ENCODE peak calls at places on chromosomes 4 and X, in four cellular contexts. R is stomach, X is GM20000, G is thoracic aorta. E is an unnamed sample.

GRCh38 chr4:27278615-27279014 is 418.0 kb downstream of the STIM2 start:
- DNase-seq in R (no peak), X (peak; percentile 4), G (no peak), E (no peak)

GRCh38 chr4:139281212-139281611 is 1.2 kb upstream of the MGARP start:
- DNase-seq in R (no peak), X (no peak), G (no peak), E (no peak)

GRCh38 chr4:67886281-67886680 is 2.5 kb upstream of the TMPRSS11D start:
- DNase-seq in R (no peak), X (no peak), G (no peak), E (no peak)

GRCh38 chr4:127781303-127782024 is 658 bp upstream of the HSPA4L start:
- DNase-seq in R (peak; percentile 50), X (no peak), G (no peak), E (no peak)

GRCh38 chr4:150789864-150790263 is 207.9 kb downstream of the MAB21L2 start:
- DNase-seq in R (no peak), X (no peak), G (no peak), E (no peak)

GRCh38 chr4:7500404-7500803 is 65.7 kb upstream of the PSAPL1 start:
- DNase-seq in R (no peak), X (no peak), G (no peak), E (no peak)

GRCh38 chr4:42927946-42928345 is 35.4 kb downstream of the GRXCR1 start:
- DNase-seq in R (no peak), X (no peak), G (no peak), E (no peak)

GRCh38 chr4:152634110-152634760 is 45.6 kb downstream of the TMEM154 start:
- DNase-seq in R (no peak), X (no peak), G (no peak), E (no peak)

GRCh38 chr4:68152411-68152810 is 22.7 kb upstream of the TMPRSS11F start:
- DNase-seq in R (no peak), X (no peak), G (no peak), E (no peak)

GRCh38 chr4:172838108-172838507 is 330.5 kb upstream of the GALNT7 start:
- DNase-seq in R (no peak), X (no peak), G (no peak), E (no peak)

GRCh38 chr4:25029479-25030282 is 1.1 kb downstream of the LGI2 start:
- DNase-seq in R (no peak), X (peak; percentile 33), G (no peak), E (no peak)

GRCh38 chr4:138062929-138063328 is 179.2 kb downstream of the SLC7A11 start:
- DNase-seq in R (no peak), X (no peak), G (no peak), E (no peak)

GRCh38 chr4:138263438-138263837 is 21.3 kb upstream of the SLC7A11 start:
- DNase-seq in R (no peak), X (no peak), G (no peak), E (no peak)

GRCh38 chrX:135625995-135626394 is 87.4 kb upstream of the CT45A1 start:
- DNase-seq in R (no peak), X (no peak), G (no peak), E (no peak)

GRCh38 chr4:153161599-153161971 is 42.7 kb upstream of the TRIM2 start:
- DNase-seq in R (no peak), X (no peak), G (no peak), E (no peak)

GRCh38 chrX:52574416-52575275 is 57.8 kb upstream of the XAGE1B start:
- DNase-seq in R (no peak), X (peak; percentile 26), G (no peak), E (no peak)

DNA sequence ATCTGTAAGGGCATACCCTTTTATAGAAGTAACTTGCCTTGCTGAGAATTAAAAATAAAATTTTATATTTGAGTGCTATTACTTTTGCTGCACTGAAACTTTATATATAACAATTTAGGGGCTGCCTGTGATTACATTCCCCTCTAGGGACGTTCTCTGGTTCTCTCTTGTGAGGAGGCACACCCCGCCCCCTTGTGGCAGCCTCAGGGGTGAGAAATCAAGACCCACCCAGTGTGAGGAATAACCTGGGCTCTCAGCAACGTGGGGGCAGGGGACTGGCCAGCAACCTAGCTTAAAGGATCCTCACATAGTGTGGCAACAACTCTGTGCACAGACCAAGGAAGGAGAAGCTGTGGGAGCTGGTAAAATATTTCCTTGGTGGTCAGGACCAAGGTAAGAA is 43.7 kb downstream of the MAGEA9 start:
- DNase-seq in R (no peak), X (no peak), G (no peak), E (no peak)
- TF ChIP-seq CTCF in R (no peak), X (no peak), G (peak; percentile 15), E (peak; percentile 18)

GRCh38 chr4:76306882-76307669 is 543 bp downstream of the STBD1 start:
- DNase-seq in R (peak; percentile 68), X (peak; percentile 40), G (no peak), E (no peak)
- TF ChIP-seq CTCF in R (no peak), X (no peak), G (peak; percentile 28), E (peak; percentile 50)

GRCh38 chrX:25049971-25050370 is 34.2 kb upstream of the ARX start:
- DNase-seq in R (no peak), X (no peak), G (no peak), E (no peak)

GRCh38 chrX:25049347-25049746 is 33.6 kb upstream of the ARX start:
- DNase-seq in R (no peak), X (no peak), G (no peak), E (no peak)

GRCh38 chrX:25048176-25048575 is 32.4 kb upstream of the ARX start:
- DNase-seq in R (no peak), X (no peak), G (no peak), E (no peak)

DNA sequence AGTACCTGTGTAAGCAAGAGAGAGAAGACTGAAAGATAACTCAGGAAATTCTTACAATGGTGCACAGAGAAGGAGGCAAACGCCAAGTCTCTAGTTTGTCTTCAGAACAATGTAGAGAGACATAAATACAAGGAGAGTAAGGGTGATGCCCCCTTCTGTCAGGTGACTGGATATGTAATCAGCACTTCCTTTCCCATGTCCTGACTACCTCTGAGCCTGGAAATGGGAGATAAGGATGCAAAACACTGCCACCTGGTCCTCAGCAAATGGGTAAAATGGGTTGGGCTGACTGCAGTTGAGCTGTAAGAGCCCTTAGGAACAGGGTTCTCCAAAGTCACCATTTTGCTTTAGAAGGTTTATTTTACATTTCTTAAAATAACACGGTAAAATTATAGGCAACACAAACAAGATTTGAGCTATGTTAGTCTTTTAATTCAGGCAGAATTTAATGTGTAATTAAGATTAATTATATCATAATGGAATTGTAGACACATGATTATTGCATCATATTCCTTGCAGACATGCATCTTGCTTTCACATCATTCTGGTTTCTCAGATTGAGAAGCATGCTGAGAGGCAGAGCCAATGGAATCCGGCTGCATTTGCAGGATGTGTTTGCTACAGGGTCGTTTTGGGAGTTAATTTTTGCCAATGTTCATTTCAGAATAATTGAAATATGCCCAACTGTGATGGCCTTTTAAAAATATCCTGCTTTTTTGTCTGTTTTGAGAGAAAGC is 37.2 kb upstream of the ARX start:
- DNase-seq in R (no peak), X (no peak), G (no peak), E (no peak)
- TF ChIP-seq CTCF in R (no peak), X (no peak), G (no peak), E (no peak)

DNA sequence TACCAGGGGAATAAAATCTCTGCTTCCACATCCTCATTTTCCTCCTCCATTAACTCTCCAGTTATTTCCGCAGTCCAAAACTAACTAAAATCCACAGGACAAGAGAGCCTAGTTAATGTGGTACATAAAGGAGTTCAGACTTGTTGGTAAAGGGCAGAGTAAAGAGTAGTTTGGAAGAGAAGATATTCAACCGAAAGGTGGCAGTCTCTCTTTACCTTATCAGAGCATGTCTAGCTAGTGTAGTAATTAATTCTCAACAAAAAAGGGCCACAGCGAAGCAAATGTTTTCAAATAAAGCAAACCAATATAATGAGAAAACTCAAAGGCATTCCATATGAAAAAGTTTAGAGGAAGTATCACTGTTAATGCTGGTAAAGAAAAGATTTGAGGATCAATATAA is 286.5 kb downstream of the GLUD2 start:
- DNase-seq in R (no peak), X (no peak), G (no peak), E (no peak)
- TF ChIP-seq CTCF in R (no peak), X (no peak), G (no peak), E (no peak)

DNA sequence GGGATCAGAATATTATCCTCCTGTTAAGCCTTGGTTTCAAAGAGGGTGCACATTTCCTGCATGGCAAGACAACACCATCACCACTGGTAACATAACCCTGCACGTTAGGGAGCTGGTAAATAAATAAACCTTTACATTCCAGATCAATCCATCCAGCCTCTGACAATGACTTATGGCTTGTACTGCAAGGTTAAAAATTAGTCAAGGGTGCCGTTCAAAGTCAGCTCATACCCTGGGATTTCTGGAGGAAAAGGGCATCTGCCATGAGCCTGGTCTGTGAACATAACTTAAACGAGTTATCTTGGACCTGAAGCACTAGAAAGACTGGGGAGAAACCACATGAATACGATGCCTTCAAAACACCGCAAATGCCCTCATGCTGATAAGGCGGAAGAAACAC is 102.9 kb downstream of the NPNT start:
- DNase-seq in R (no peak), X (no peak), G (no peak), E (no peak)
- TF ChIP-seq CTCF in R (no peak), X (no peak), G (no peak), E (no peak)

DNA sequence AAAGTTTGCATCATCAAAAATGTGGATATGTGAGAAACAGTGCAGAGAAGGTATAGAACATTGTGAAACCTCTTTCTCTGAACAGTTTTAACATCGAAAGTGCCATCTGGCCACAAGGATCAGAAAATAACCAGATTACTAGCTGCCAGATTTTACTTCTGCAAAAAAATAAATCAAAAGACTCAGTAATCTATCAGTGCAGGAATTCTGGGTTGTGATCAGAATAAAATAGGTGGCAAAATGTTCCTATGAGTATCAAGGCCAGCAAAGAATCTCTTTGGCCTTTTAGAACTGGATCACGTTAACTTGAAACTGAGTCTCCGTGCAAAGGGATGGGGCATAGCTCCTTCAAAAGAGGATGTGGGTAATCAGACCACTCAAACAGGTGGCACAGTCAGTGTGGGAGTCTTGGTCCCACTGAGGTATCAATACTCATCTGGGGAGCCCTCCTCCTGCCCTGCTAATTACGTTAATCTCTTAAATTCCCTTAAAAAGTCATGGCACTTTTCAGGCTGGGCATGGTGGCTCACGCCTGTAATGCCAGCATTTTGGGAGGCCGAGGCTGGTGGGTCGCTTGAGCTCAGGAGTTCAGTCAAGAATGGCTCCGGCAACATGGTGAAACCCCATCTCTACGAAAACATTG is 26.7 kb upstream of the RBM47 start:
- DNase-seq in R (no peak), X (peak; percentile 47), G (no peak), E (no peak)
- TF ChIP-seq CTCF in R (no peak), X (no peak), G (no peak), E (no peak)

E was measured in osteocyte.